ENCODE peak calls at places on chromosome 19, in four cellular contexts. Y is astrocyte, W is left ventricle myocardium inferior, Z is esophagus squamous epithelium. N is an unnamed sample.

GRCh38 chr19:10899171-10899653 is 27.9 kb downstream of the CARM1 start:
- DNase-seq in Y (no peak), W (peak; percentile 56), Z (no peak), N (no peak)

GRCh38 chr19:19822148-19822429 is 539 bp upstream of the ZNF506 start:
- DNase-seq in Y (no peak), W (no peak), Z (no peak), N (no peak)

GRCh38 chr19:33953592-33953991 is 156.9 kb downstream of the KCTD15 start:
- DNase-seq in Y (no peak), W (no peak), Z (no peak), N (no peak)

GRCh38 chr19:10742494-10742893 is 24.6 kb downstream of the DNM2 start:
- DNase-seq in Y (no peak), W (no peak), Z (no peak), N (no peak)

GRCh38 chr19:1665565-1666047 is 13.2 kb upstream of the TCF3 start:
- DNase-seq in Y (no peak), W (no peak), Z (no peak), N (no peak)

GRCh38 chr19:7870571-7871279 is 3.5 kb downstream of the PRR36 start:
- DNase-seq in Y (no peak), W (no peak), Z (no peak), N (peak; percentile 75)

GRCh38 chr19:10292206-10292788 is 2.5 kb downstream of the ICAM5 start:
- DNase-seq in Y (no peak), W (peak; percentile 78), Z (no peak), N (peak; percentile 68)

GRCh38 chr19:55778331-55778730 is 9.4 kb downstream of the RFPL4AL1 start:
- DNase-seq in Y (no peak), W (no peak), Z (no peak), N (no peak)

GRCh38 chr19:14408641-14409120 is 10.5 kb downstream of the DDX39A start:
- DNase-seq in Y (no peak), W (no peak), Z (no peak), N (no peak)

GRCh38 chr19:34972163-34972705 is 8.2 kb upstream of the ZNF792 start:
- DNase-seq in Y (no peak), W (no peak), Z (no peak), N (no peak)

GRCh38 chr19:1401138-1401888 is at the start of gene GAMT:
- DNase-seq in Y (no peak), W (peak; percentile 55), Z (no peak), N (peak; percentile 40)

GRCh38 chr19:32750441-32751055 is 31.0 kb downstream of the TDRD12 start:
- DNase-seq in Y (no peak), W (no peak), Z (no peak), N (no peak)

GRCh38 chr19:29404951-29405727 is 120.7 kb upstream of the VSTM2B start:
- DNase-seq in Y (no peak), W (no peak), Z (no peak), N (no peak)

GRCh38 chr19:12052057-12052570 is 647 bp downstream of the ZNF878 start:
- DNase-seq in Y (peak; percentile 16), W (no peak), Z (no peak), N (no peak)

GRCh38 chr19:6069268-6069771 is 41.0 kb downstream of the RFX2 start:
- DNase-seq in Y (no peak), W (no peak), Z (no peak), N (peak; percentile 10)

GRCh38 chr19:34364830-34365462 is at the start of gene GPI:
- DNase-seq in Y (no peak), W (peak; percentile 68), Z (no peak), N (peak; percentile 30)

GRCh38 chr19:38093587-38093986 is 130.4 kb downstream of the DPF1 start:
- DNase-seq in Y (no peak), W (peak; percentile 58), Z (no peak), N (no peak)

GRCh38 chr19:4971424-4971793 is 2.5 kb downstream of the KDM4B start:
- DNase-seq in Y (no peak), W (no peak), Z (no peak), N (no peak)

DNA sequence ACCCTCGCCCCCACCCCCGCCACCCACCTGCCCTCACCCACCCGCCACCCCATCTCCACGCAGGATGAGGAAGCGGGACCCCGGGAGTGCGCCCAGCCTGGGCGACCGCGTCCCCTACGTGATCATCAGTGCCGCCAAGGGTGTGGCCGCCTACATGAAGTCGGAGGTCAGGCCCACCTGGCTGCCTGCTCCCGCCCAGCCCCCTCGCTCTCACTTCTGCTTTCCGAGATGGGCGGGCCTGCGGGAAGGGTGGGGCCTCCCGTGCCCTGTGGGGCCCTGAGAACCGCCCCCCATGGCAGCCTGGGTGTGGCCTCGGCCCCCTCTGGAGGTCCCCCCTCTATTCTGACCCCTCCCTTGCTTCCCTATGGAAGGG is 3.1 kb upstream of the SPIB start:
- DNase-seq in Y (no peak), W (peak; percentile 27), Z (peak; percentile 51), N (no peak)
- H3K27ac ChIP-seq in Y (no peak overlapping the region), W (no peak overlapping the region), Z (peak overlapping the region; percentile 7), N (no peak overlapping the region)

DNA sequence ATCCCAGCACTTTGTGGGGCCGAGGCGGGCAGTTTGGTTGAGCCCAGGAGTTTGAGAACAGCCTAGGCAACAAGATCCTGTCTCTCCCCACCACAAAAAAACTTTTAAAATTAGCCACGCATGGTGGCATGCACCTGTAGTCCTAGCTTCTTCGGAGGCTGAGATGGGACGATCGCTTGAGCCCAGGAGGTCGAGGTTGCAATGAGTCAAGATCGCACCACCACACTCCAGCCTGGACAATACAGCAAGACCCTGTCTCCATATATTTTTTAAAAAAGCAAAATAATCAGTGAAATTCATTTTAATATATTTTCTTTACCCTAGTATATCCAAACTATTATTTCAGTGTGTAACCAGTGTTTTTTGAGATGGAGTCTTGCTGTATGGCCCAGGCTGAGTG is 8.2 kb downstream of the AP2A1 start:
- DNase-seq in Y (no peak), W (no peak), Z (no peak), N (no peak)
- H3K4me3 ChIP-seq in Y (no peak overlapping the region), W (no peak overlapping the region), Z (no peak overlapping the region), N (no peak overlapping the region)

DNA sequence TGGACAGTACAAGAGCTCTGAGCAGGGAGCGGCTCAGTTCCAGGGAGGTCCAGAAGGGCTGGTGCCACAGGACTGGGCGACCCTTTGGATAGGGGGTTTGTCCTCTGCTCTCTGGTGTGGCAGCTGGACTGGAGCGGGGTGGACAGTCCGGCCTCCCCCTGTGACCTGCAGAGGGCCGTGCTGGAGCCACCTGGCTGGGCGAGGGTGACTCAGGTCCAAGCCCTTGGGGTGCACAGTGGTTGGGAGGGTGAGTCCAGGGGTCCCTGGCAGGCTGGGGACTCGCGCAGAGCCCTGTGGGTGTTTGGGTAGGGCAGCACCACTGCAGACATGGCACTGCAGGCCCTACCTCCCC is 7.2 kb downstream of the SSBP4 start:
- DNase-seq in Y (no peak), W (no peak), Z (no peak), N (no peak)
- H3K27ac ChIP-seq in Y (no peak overlapping the region), W (peak overlapping the region; percentile 78), Z (peak overlapping the region; percentile 81), N (no peak overlapping the region)

GRCh38 chr19:16326401-16327130 is 1.9 kb downstream of the KLF2 start:
- DNase-seq in Y (no peak), W (no peak), Z (no peak), N (peak; percentile 59)
- H3K4me3 ChIP-seq in Y (peak overlapping the region; percentile 83), W (peak overlapping the region; percentile 89), Z (peak overlapping the region; percentile 83), N (peak overlapping the region; percentile 97)

DNA sequence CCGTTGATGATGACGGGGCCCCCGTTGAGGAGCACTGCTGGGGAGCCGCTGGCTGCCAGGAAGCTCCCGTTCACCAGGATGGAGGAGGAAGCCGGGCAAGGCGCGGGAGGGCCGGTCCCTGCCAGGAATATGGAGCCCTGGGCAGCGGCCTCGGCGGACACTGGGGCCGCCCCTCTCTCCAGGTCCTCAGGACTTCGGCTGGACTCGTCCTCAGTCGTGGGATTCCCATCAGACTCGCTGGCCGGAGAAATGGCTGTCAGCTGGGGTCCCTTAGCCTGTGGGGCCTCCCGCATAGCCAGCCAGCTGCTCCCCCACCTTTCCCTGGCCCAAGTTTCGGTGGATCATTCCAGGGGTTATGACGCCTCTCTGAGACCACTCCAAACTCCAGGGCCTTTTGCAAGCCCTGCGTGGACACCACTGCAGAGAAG is 2.1 kb downstream of the SIX5 start:
- DNase-seq in Y (no peak), W (no peak), Z (no peak), N (no peak)
- H3K27ac ChIP-seq in Y (peak overlapping the region; percentile 95), W (peak overlapping the region; percentile 93), Z (peak overlapping the region; percentile 98), N (peak overlapping the region; percentile 46)

GRCh38 chr19:36009633-36010379 is 1.2 kb upstream of the SYNE4 start:
- DNase-seq in Y (no peak), W (no peak), Z (no peak), N (no peak)
- H3K4me3 ChIP-seq in Y (no peak overlapping the region), W (peak overlapping the region; percentile 59), Z (peak overlapping the region; percentile 23), N (no peak overlapping the region)

GRCh38 chr19:41420101-41420880 is 6.9 kb downstream of the B3GNT8 start:
- DNase-seq in Y (no peak), W (no peak), Z (no peak), N (no peak)
- H3K27ac ChIP-seq in Y (no peak overlapping the region), W (peak overlapping the region; percentile 53), Z (peak overlapping the region; percentile 39), N (no peak overlapping the region)

DNA sequence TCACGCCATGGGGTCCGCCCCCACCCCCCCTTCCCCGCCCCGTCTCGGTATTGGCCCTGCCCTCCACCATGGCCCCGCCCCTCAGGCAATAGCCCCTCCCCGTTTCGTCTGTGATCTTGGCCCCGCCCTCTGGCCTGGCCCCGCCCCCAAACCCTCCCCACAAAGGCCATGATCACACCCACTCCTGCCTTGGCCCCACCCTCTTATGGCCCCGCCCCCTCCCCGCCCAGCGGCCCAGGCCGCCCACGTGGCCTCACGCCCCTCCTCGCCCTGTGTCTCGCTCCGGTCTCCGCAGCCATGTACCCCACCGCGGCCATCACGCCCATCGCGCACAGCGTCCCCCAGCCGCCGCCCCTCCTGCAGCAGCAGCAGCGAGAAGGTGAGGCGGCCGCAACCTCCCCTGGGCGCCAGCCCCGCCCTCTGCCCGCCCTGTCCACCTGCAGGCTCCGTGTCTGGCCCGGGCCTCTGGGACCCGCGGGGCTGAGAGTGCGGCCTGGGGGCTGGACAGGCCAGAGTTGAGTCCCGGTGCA is 61.3 kb downstream of the CELF5 start:
- DNase-seq in Y (no peak), W (no peak), Z (no peak), N (no peak)
- H3K4me3 ChIP-seq in Y (no peak overlapping the region), W (peak overlapping the region; percentile 19), Z (no peak overlapping the region), N (no peak overlapping the region)

GRCh38 chr19:50332264-50333038 is 3.3 kb upstream of the KCNC3 start:
- DNase-seq in Y (no peak), W (no peak), Z (no peak), N (no peak)
- H3K27ac ChIP-seq in Y (no peak overlapping the region), W (peak overlapping the region; percentile 78), Z (peak overlapping the region; percentile 75), N (no peak overlapping the region)